ENCODE peak calls at places on chromosomes 3 and 15, in six cellular contexts. C is neuronal stem cell, X is IMR-90, H is H1, Z is mesendoderm, Q is trophoblast cell. B is an unnamed sample.

GRCh38 chr3:136008221-136008620 is 42.7 kb downstream of the PPP2R3A start:
- DNase-seq in X (no peak), Z (peak; percentile 59), Q (peak; percentile 24), H (no peak), C (no peak), B (no peak)

GRCh38 chr3:191414286-191414685 is 46.7 kb upstream of the PYDC2 start:
- DNase-seq in Q (no peak), H (no peak), C (no peak), X (peak; percentile 18), Z (no peak), B (no peak)

GRCh38 chr15:80895091-80895490 is 94.5 kb downstream of the MESD start:
- DNase-seq in X (no peak), H (no peak), C (no peak), Z (no peak), Q (no peak), B (no peak)

GRCh38 chr3:69306239-69307185 is 79.4 kb downstream of the FRMD4B start:
- DNase-seq in Q (peak; percentile 74), C (peak; percentile 76), H (no peak), X (peak; percentile 83), Z (peak; percentile 86), B (peak; percentile 94)

GRCh38 chr15:46304320-46304719 is 669.5 kb downstream of the SQOR start:
- DNase-seq in C (no peak), X (no peak), Q (peak; percentile 6), H (no peak), Z (peak; percentile 66), B (peak; percentile 16)

GRCh38 chr3:185362850-185363661 is at the start of gene MAP3K13:
- DNase-seq in C (peak; percentile 90), Q (peak; percentile 79), Z (peak; percentile 97), X (peak; percentile 94), H (peak; percentile 46), B (peak; percentile 97)

GRCh38 chr3:177318559-177318958 is 121.3 kb upstream of the TBL1XR1 start:
- DNase-seq in C (no peak), H (no peak), Q (no peak), X (no peak), Z (no peak), B (no peak)

GRCh38 chr3:179318876-179319275 is 4.0 kb upstream of the ZNF639 start:
- DNase-seq in X (no peak), C (no peak), Q (peak; percentile 47), H (no peak), Z (no peak), B (no peak)

GRCh38 chr3:120198305-120198878 is 86.6 kb downstream of the GPR156 start:
- DNase-seq in C (no peak), Z (peak; percentile 26), H (no peak), X (peak; percentile 41), Q (no peak), B (peak; percentile 32)

GRCh38 chr15:27479232-27480140 is 508.5 kb downstream of the GABRG3 start:
- DNase-seq in Z (no peak), X (no peak), H (no peak), Q (no peak), C (no peak), B (no peak)

GRCh38 chr15:67080118-67080899 is 14.9 kb downstream of the SMAD3 start:
- DNase-seq in X (peak; percentile 66), C (no peak), Z (no peak), Q (peak; percentile 27), H (no peak), B (peak; percentile 86)

GRCh38 chr3:17505856-17506255 is 236.6 kb downstream of the TBC1D5 start:
- DNase-seq in Q (no peak), X (peak; percentile 51), C (no peak), H (no peak), Z (no peak), B (peak; percentile 17)

GRCh38 chr3:105322570-105323273 is 44.0 kb upstream of the ALCAM start:
- DNase-seq in Q (no peak), H (no peak), X (peak; percentile 18), Z (no peak), C (no peak), B (no peak)

GRCh38 chr3:114709102-114709501 is 415.3 kb downstream of the TIGIT start:
- DNase-seq in H (no peak), Q (no peak), C (no peak), X (peak; percentile 72), Z (no peak), B (peak; percentile 7)

GRCh38 chr3:30356901-30357753 is 249.3 kb upstream of the TGFBR2 start:
- DNase-seq in H (no peak), Z (no peak), X (peak; percentile 33), Q (no peak), C (no peak), B (no peak)

GRCh38 chr15:25416693-25417092 is 22.1 kb downstream of the UBE3A start:
- DNase-seq in X (peak; percentile 24), H (no peak), C (peak; percentile 14), Z (peak; percentile 11), Q (no peak), B (no peak)

GRCh38 chr3:131655076-131655685 is 152.4 kb upstream of the MRPL3 start:
- DNase-seq in Z (no peak), X (no peak), C (no peak), H (no peak), Q (no peak), B (no peak)

GRCh38 chr3:14368146-14368545 is 34.3 kb upstream of the SLC6A6 start:
- DNase-seq in C (no peak), H (no peak), Q (no peak), X (no peak), Z (no peak), B (no peak)

GRCh38 chr3:116186128-116186527 is 259.2 kb downstream of the LSAMP start:
- DNase-seq in C (no peak), Z (no peak), Q (no peak), H (no peak), X (no peak), B (no peak)

GRCh38 chr3:65946438-65946837 is 92.3 kb downstream of the MAGI1 start:
- DNase-seq in H (no peak), X (peak; percentile 37), C (no peak), Q (no peak), Z (no peak), B (no peak)

GRCh38 chr3:126500016-126500415 is 17.6 kb downstream of the UROC1 start:
- DNase-seq in C (no peak), Q (no peak), Z (peak; percentile 11), X (no peak), H (no peak), B (no peak)

GRCh38 chr3:193942516-193943055 is 193.4 kb upstream of the HES1 start:
- DNase-seq in Q (peak; percentile 90), C (no peak), X (no peak), H (no peak), Z (peak; percentile 6), B (no peak)

GRCh38 chr3:15673536-15673935 is 72.0 kb downstream of the BTD start:
- DNase-seq in H (no peak), Q (no peak), C (no peak), Z (no peak), X (no peak), B (no peak)

GRCh38 chr15:55897560-55898336 is 95.7 kb downstream of the NEDD4 start:
- DNase-seq in C (peak; percentile 54), Z (peak; percentile 77), Q (peak; percentile 29), X (peak; percentile 61), H (peak; percentile 23), B (peak; percentile 83)

GRCh38 chr3:42750834-42751233 is 22.2 kb downstream of the CCDC13 start:
- DNase-seq in Z (no peak), Q (no peak), X (no peak), C (no peak), H (no peak), B (no peak)

GRCh38 chr3:13073042-13073906 is at the start of gene IQSEC1:
- DNase-seq in Z (peak; percentile 78), C (peak; percentile 77), H (no peak), X (peak; percentile 7), Q (no peak), B (no peak)

GRCh38 chr15:36221992-36222391 is 357.4 kb upstream of the CDIN1 start:
- DNase-seq in Z (peak; percentile 25), C (no peak), Q (no peak), H (no peak), X (no peak), B (no peak)

GRCh38 chr3:10226293-10226692 is 22.0 kb upstream of the TATDN2 start:
- DNase-seq in Q (no peak), X (no peak), H (peak; percentile 83), Z (no peak), C (no peak), B (no peak)

GRCh38 chr15:87267798-87268197 is 988.7 kb downstream of the NTRK3 start:
- DNase-seq in Q (no peak), H (no peak), X (peak; percentile 36), Z (no peak), C (no peak), B (peak; percentile 86)

GRCh38 chr15:84871428-84871985 is 13.0 kb upstream of the SLC28A1 start:
- DNase-seq in Q (no peak), H (no peak), X (no peak), C (no peak), Z (no peak), B (no peak)

GRCh38 chr15:88620995-88621772 is at the start of gene AEN:
- DNase-seq in C (peak; percentile 90), Q (peak; percentile 96), H (peak; percentile 95), X (peak; percentile 95), Z (peak; percentile 98), B (peak; percentile 96)
- H2BK5ac ChIP-seq in C (peak within 1 kb of the TSS; percentile 95), Q (peak within 1 kb of the TSS; percentile 86), H (peak within 1 kb of the TSS; percentile 99), X (peak within 1 kb of the TSS; percentile 96), Z (peak within 1 kb of the TSS; percentile 95), B (peak within 1 kb of the TSS; percentile 100)

GRCh38 chr3:169562988-169563774 is 100.3 kb downstream of the MECOM start:
- DNase-seq in X (no peak), C (no peak), H (no peak), Z (peak; percentile 34), Q (no peak), B (no peak)

GRCh38 chr3:169564883-169565282 is 98.6 kb downstream of the MECOM start:
- DNase-seq in Z (no peak), C (no peak), X (no peak), H (no peak), Q (no peak), B (no peak)

GRCh38 chr3:169558371-169558770 is 105.1 kb downstream of the MECOM start:
- DNase-seq in Z (no peak), C (no peak), H (no peak), Q (no peak), X (no peak), B (no peak)

GRCh38 chr3:169563775-169564059 is 99.8 kb downstream of the MECOM start:
- DNase-seq in X (no peak), H (no peak), Q (no peak), Z (no peak), C (no peak), B (no peak)
- H2AK5ac ChIP-seq in X (no peak overlapping the region), H (no peak overlapping the region), Q (no peak overlapping the region), Z (no peak overlapping the region), C (no peak overlapping the region), B (no peak overlapping the region)

GRCh38 chr3:172606021-172606420 is 82.8 kb upstream of the TNFSF10 start:
- DNase-seq in C (no peak), Q (no peak), Z (no peak), X (peak; percentile 63), H (no peak), B (no peak)
- H3K4me3 ChIP-seq in C (no peak overlapping the region), Q (no peak overlapping the region), Z (no peak overlapping the region), X (no peak overlapping the region), H (no peak overlapping the region), B (no peak overlapping the region)

DNA sequence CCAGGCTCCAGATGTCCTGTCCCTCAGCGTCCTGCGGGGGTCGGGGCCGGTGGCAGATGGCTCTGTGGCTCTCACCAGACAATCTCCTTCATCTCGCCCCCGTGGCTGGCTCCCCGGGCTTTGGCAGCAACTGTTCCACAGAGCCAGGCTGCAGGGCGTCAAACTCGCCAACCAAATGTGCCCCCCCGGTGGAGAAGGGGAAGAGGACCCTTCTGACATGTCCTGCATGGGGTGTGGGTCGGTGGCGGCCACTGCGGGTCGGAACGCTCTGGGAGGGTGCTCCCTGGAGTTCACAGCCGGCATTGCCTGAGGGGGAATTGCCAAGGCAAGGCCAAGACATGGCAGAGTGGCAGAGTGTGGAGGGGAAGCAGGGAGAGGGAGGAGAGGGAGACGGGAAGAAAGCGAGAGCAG is 36.0 kb downstream of the BDH1 start:
- DNase-seq in X (no peak), H (no peak), C (no peak), Z (peak; percentile 60), Q (no peak), B (no peak)
- H2BK5ac ChIP-seq in X (no peak overlapping the region), H (no peak overlapping the region), C (peak overlapping the region; percentile 1), Z (no peak overlapping the region), Q (no peak overlapping the region), B (peak overlapping the region; percentile 99)